ENCODE peak calls at places on chromosome 2, in six cellular contexts. J, R, U, S, G and D are unnamed samples.

GRCh38 chr2:66888791-66889631 is 454.1 kb downstream of the MEIS1 start:
- DNase-seq in U (peak; percentile 94), S (peak; percentile 97), R (peak; percentile 95), G (no peak), J (no peak), D (peak; percentile 99)

GRCh38 chr2:149595069-149595963 is 7.7 kb upstream of the MMADHC start:
- DNase-seq in J (no peak), U (no peak), G (peak; percentile 43), S (no peak), R (no peak), D (no peak)

GRCh38 chr2:150376627-150377335 is 110.7 kb downstream of the RND3 start:
- DNase-seq in J (no peak), G (peak; percentile 3), R (no peak), U (no peak), S (peak; percentile 24), D (no peak)

GRCh38 chr2:26172189-26172865 is 561 bp upstream of the GAREM2 start:
- DNase-seq in J (no peak), U (peak; percentile 70), S (no peak), R (no peak), G (no peak), D (no peak)

GRCh38 chr2:25380586-25381360 is 39.0 kb upstream of the DNMT3A start:
- DNase-seq in S (no peak), J (no peak), U (peak; percentile 43), R (no peak), G (no peak), D (no peak)

GRCh38 chr2:22582107-22582506 is 802.9 kb upstream of the KLHL29 start:
- DNase-seq in J (no peak), G (no peak), S (no peak), R (no peak), U (no peak), D (no peak)

GRCh38 chr2:216478151-216478550 is 20.5 kb upstream of the RPL37A start:
- DNase-seq in G (peak; percentile 95), S (peak; percentile 28), R (peak; percentile 45), U (peak; percentile 91), J (no peak), D (peak; percentile 33)

GRCh38 chr2:95260028-95261023 is 13.9 kb upstream of the PROM2 start:
- DNase-seq in U (peak; percentile 64), G (no peak), R (no peak), J (no peak), S (no peak), D (no peak)

GRCh38 chr2:211035548-211036185 is 479.3 kb downstream of the CPS1 start:
- DNase-seq in J (no peak), U (no peak), S (peak; percentile 11), G (peak; percentile 53), R (no peak), D (no peak)

GRCh38 chr2:109259671-109260070 is 130.7 kb downstream of the SH3RF3 start:
- DNase-seq in J (no peak), S (no peak), G (no peak), U (peak; percentile 36), R (no peak), D (no peak)